ENCODE peak calls at places on chromosomes 4 and X, in ten cellular contexts. O is RKO, W is glomerular endothelial cell, H is NCI-H1092 treated with DMSO at 0.1 percent for 48 hours, J is pancreas, Y is NCI-H2029, M is cardiac septum, C is mesendoderm, L is psoas muscle, Q is AG20443. Z is an unnamed sample.

GRCh38 chr4:134320048-134320447 is 118.5 kb upstream of the PABPC4L start:
- DNase-seq in L (no peak), Q (no peak), J (no peak), O (peak), Y (no peak), H (no peak), W (no peak), M (no peak), C (no peak), Z (no peak)

GRCh38 chr4:2802618-2803531 is 10.0 kb downstream of the SH3BP2 start:
- DNase-seq in Q (no peak), H (no peak), L (peak), J (peak), O (no peak), C (no peak), W (no peak), Y (no peak), M (peak), Z (no peak)

GRCh38 chr4:173525118-173526033 is 4.7 kb downstream of the HAND2 start:
- DNase-seq in O (no peak), C (peak), L (no peak), Y (no peak), W (no peak), J (no peak), Q (no peak), M (peak), H (no peak), Z (no peak)

GRCh38 chrX:97039363-97040029 is 155.8 kb downstream of the RPA4 start:
- DNase-seq in O (no peak), Y (peak), J (no peak), H (no peak), W (no peak), C (no peak), M (no peak), Q (peak), L (peak), Z (no peak)

GRCh38 chr4:8087921-8088495 is 70.6 kb downstream of the ABLIM2 start:
- DNase-seq in H (no peak), L (peak), O (no peak), Q (no peak), C (no peak), J (no peak), Y (no peak), W (no peak), M (no peak), Z (no peak)

GRCh38 chr4:16636304-16636703 is 262.1 kb downstream of the LDB2 start:
- DNase-seq in W (no peak), M (no peak), Q (no peak), O (no peak), L (no peak), J (no peak), Y (no peak), H (no peak), C (no peak), Z (no peak)

GRCh38 chr4:60794372-60794771 is 405.8 kb upstream of the ADGRL3 start:
- DNase-seq in W (no peak), Y (no peak), C (no peak), L (no peak), O (no peak), M (no peak), H (no peak), J (no peak), Q (no peak), Z (no peak)

GRCh38 chr4:8851321-8852117 is 20.1 kb downstream of the HMX1 start:
- DNase-seq in M (no peak), W (no peak), Y (no peak), O (no peak), J (peak), C (no peak), L (no peak), Q (no peak), H (no peak), Z (no peak)

GRCh38 chrX:44974462-44974861 is 101.5 kb downstream of the KDM6A start:
- DNase-seq in Q (peak), M (no peak), C (no peak), J (no peak), H (no peak), W (no peak), Y (no peak), L (no peak), O (peak), Z (peak)

GRCh38 chr4:76802546-76803021 is 95.4 kb downstream of the SOWAHB start:
- DNase-seq in L (no peak), J (no peak), Q (no peak), W (no peak), C (peak), M (no peak), Y (no peak), H (no peak), O (no peak), Z (no peak)

GRCh38 chrX:3295731-3296130 is 50.7 kb downstream of the MXRA5 start:
- DNase-seq in Y (no peak), Q (no peak), H (no peak), W (no peak), L (no peak), M (no peak), J (no peak), O (no peak), C (peak), Z (peak)

GRCh38 chrX:115713465-115713864 is 152.5 kb downstream of the PLS3 start:
- DNase-seq in O (no peak), Y (no peak), C (no peak), H (no peak), W (no peak), J (no peak), L (no peak), Q (no peak), M (no peak), Z (peak)

GRCh38 chr4:185256444-185256843 is 47.0 kb downstream of the SNX25 start:
- DNase-seq in J (no peak), Q (peak), M (no peak), H (no peak), O (peak), Y (no peak), L (no peak), W (no peak), C (peak), Z (peak)

GRCh38 chr4:14196141-14196540 is 568.6 kb upstream of the BOD1L1 start:
- DNase-seq in L (peak), W (peak), H (no peak), M (no peak), Y (no peak), O (peak), Q (peak), C (peak), J (peak), Z (peak)

GRCh38 chr4:98556451-98556850 is 102.0 kb downstream of the TSPAN5 start:
- DNase-seq in C (no peak), H (no peak), W (no peak), J (no peak), Y (no peak), L (no peak), O (no peak), Q (peak), M (no peak), Z (no peak)

GRCh38 chr4:56979674-56980073 is 978 bp downstream of the POLR2B start:
- DNase-seq in M (no peak), H (no peak), C (peak), Y (no peak), Q (no peak), W (no peak), L (no peak), O (peak), J (no peak), Z (no peak)

GRCh38 chr4:150255610-150256580 is 177.7 kb downstream of the DCLK2 start:
- DNase-seq in H (no peak), M (no peak), W (no peak), O (no peak), L (no peak), J (no peak), Y (no peak), C (no peak), Q (no peak), Z (no peak)

GRCh38 chr4:1669850-1670249 is 14.3 kb downstream of the FAM53A start:
- DNase-seq in J (no peak), L (no peak), O (no peak), W (no peak), H (no peak), C (no peak), Q (no peak), Y (no peak), M (no peak), Z (no peak)

GRCh38 chr4:87391783-87392054 is 731 bp upstream of the HSD17B11 start:
- DNase-seq in J (no peak), Y (no peak), O (no peak), Q (no peak), M (no peak), L (no peak), H (no peak), W (no peak), C (no peak), Z (no peak)

GRCh38 chr4:152680988-152681731 is 1.4 kb upstream of the TMEM154 start:
- DNase-seq in C (peak), W (peak), L (no peak), Q (peak), J (no peak), M (no peak), H (no peak), O (peak), Y (no peak), Z (peak)

GRCh38 chr4:30245140-30245539 is 475.0 kb upstream of the PCDH7 start:
- DNase-seq in Y (no peak), J (no peak), W (no peak), Q (no peak), O (no peak), M (no peak), C (no peak), L (no peak), H (no peak), Z (no peak)

GRCh38 chr4:21768349-21769310 is 179.9 kb downstream of the KCNIP4 start:
- DNase-seq in Y (peak), C (peak), Q (peak), J (no peak), W (peak), H (peak), O (peak), L (no peak), M (no peak), Z (peak)

GRCh38 chr4:17120761-17121160 is 222.3 kb upstream of the LDB2 start:
- DNase-seq in O (no peak), Y (no peak), M (no peak), L (no peak), C (no peak), W (no peak), Q (no peak), H (no peak), J (no peak), Z (no peak)

GRCh38 chrX:131040781-131041180 is 17.4 kb upstream of the ARHGAP36 start:
- DNase-seq in C (no peak), Q (no peak), L (no peak), H (no peak), Y (no peak), W (no peak), O (no peak), J (no peak), M (no peak), Z (no peak)

GRCh38 chr4:176539785-176540175 is 220.0 kb downstream of the SPCS3 start:
- DNase-seq in M (no peak), L (no peak), W (no peak), Q (no peak), H (no peak), J (no peak), Y (no peak), C (no peak), O (no peak), Z (no peak)

GRCh38 chrX:130631011-130631410 is 229.2 kb downstream of the RBMX2 start:
- DNase-seq in C (no peak), J (no peak), W (no peak), Q (no peak), Y (no peak), H (peak), L (no peak), O (no peak), M (no peak), Z (no peak)